ENCODE peak calls at places on chromosome 2, in five cellular contexts. D, V, R, F and I are unnamed samples.

GRCh38 chr2:99818842-99819241 is 323.5 kb downstream of the AFF3 start:
- DNase-seq in F (no peak), D (peak; percentile 4), V (peak; percentile 38), R (no peak), I (no peak)

GRCh38 chr2:67159929-67160328 is 237.2 kb upstream of the ETAA1 start:
- DNase-seq in V (no peak), F (no peak), R (no peak), D (no peak), I (no peak)

GRCh38 chr2:68091439-68092034 is 28.7 kb upstream of the C1D start:
- DNase-seq in R (no peak), D (no peak), F (peak; percentile 17), V (no peak), I (no peak)

GRCh38 chr2:21427606-21428005 is 303.8 kb downstream of the TDRD15 start:
- DNase-seq in R (no peak), D (no peak), F (no peak), V (no peak), I (no peak)

GRCh38 chr2:215548714-215549113 is 112.8 kb upstream of the FN1 start:
- DNase-seq in F (no peak), R (no peak), D (no peak), V (no peak), I (no peak)

GRCh38 chr2:43484323-43484930 is 111.4 kb downstream of the THADA start:
- DNase-seq in F (peak; percentile 57), D (peak; percentile 75), R (no peak), V (peak; percentile 28), I (no peak)

GRCh38 chr2:207176245-207176644 is 10.5 kb upstream of the KLF7 start:
- DNase-seq in F (no peak), V (no peak), R (no peak), D (peak; percentile 53), I (no peak)

GRCh38 chr2:74530239-74531161 is 767 bp downstream of the HTRA2 start:
- DNase-seq in F (peak; percentile 52), V (no peak), D (peak; percentile 39), R (peak; percentile 82), I (peak; percentile 27)

GRCh38 chr2:199983534-199983933 is 28.2 kb downstream of the MAIP1 start:
- DNase-seq in D (no peak), R (no peak), F (no peak), V (no peak), I (no peak)

GRCh38 chr2:48567671-48568070 is 37.7 kb downstream of the STON1 start:
- DNase-seq in D (no peak), R (no peak), V (no peak), F (no peak), I (no peak)

GRCh38 chr2:133641942-133642341 is 73.7 kb upstream of the NCKAP5 start:
- DNase-seq in V (no peak), D (no peak), F (no peak), R (no peak), I (no peak)

GRCh38 chr2:189046275-189046674 is 72.1 kb downstream of the COL3A1 start:
- DNase-seq in V (no peak), R (no peak), F (no peak), D (no peak), I (no peak)

GRCh38 chr2:10524841-10525572 is 76.9 kb upstream of the ODC1 start:
- DNase-seq in R (no peak), V (no peak), F (no peak), D (no peak), I (no peak)

GRCh38 chr2:119136093-119136492 is 22.5 kb downstream of the C1QL2 start:
- DNase-seq in R (no peak), F (no peak), V (no peak), D (no peak), I (no peak)

GRCh38 chr2:8146329-8147048 is 535.4 kb upstream of the ID2 start:
- DNase-seq in F (no peak), R (no peak), V (no peak), D (no peak), I (no peak)

GRCh38 chr2:217429981-217430500 is 570.2 kb upstream of the TNP1 start:
- DNase-seq in D (no peak), R (no peak), V (no peak), F (no peak), I (no peak)

GRCh38 chr2:236919209-236919608 is 166.5 kb upstream of the COPS8 start:
- DNase-seq in D (peak; percentile 0), F (no peak), V (no peak), R (no peak), I (no peak)

GRCh38 chr2:239163306-239164070 is 237.3 kb downstream of the HDAC4 start:
- DNase-seq in R (no peak), D (no peak), F (no peak), V (no peak), I (no peak)

GRCh38 chr2:636649-637405 is 40.4 kb downstream of the TMEM18 start:
- DNase-seq in V (peak; percentile 77), F (peak; percentile 14), D (peak; percentile 12), R (peak; percentile 73), I (peak; percentile 70)

GRCh38 chr2:15805772-15806171 is 134.6 kb upstream of the MYCN start:
- DNase-seq in V (no peak), D (no peak), F (no peak), R (no peak), I (no peak)

GRCh38 chr2:221999702-222000101 is 299.1 kb downstream of the PAX3 start:
- DNase-seq in D (no peak), F (no peak), R (no peak), V (no peak), I (no peak)

GRCh38 chr2:238240761-238241711 is 1.2 kb upstream of the HES6 start:
- DNase-seq in R (no peak), V (peak; percentile 78), D (no peak), F (no peak), I (peak; percentile 72)

GRCh38 chr2:230158468-230158867 is 61.3 kb downstream of the SP110 start:
- DNase-seq in F (no peak), D (no peak), V (no peak), R (no peak), I (no peak)

GRCh38 chr2:236158969-236159777 is 9.0 kb downstream of the GBX2 start:
- DNase-seq in D (no peak), V (no peak), F (no peak), R (no peak), I (no peak)

GRCh38 chr2:234166521-234166920 is 116.0 kb downstream of the SPP2 start:
- DNase-seq in V (no peak), R (no peak), D (no peak), F (no peak), I (no peak)

GRCh38 chr2:232316382-232317190 is 62.0 kb upstream of the ALPP start:
- DNase-seq in D (no peak), R (no peak), F (no peak), V (no peak), I (no peak)

GRCh38 chr2:121505005-121505404 is 25.7 kb upstream of the RNU4ATAC start:
- DNase-seq in V (no peak), R (no peak), F (no peak), D (no peak), I (no peak)

GRCh38 chr2:18356676-18357075 is 203.8 kb downstream of the RDH14 start:
- DNase-seq in R (no peak), V (no peak), F (no peak), D (no peak), I (no peak)

GRCh38 chr2:1660656-1661650 is 83.4 kb downstream of the PXDN start:
- DNase-seq in V (no peak), F (no peak), R (no peak), D (no peak), I (no peak)

GRCh38 chr2:37653805-37654378 is 17.6 kb downstream of the CDC42EP3 start:
- DNase-seq in D (no peak), V (no peak), F (peak; percentile 78), R (peak; percentile 45), I (no peak)

GRCh38 chr2:240579771-240580614 is 6.5 kb upstream of the CAPN10 start:
- DNase-seq in R (peak; percentile 76), D (peak; percentile 57), V (no peak), F (peak; percentile 92), I (no peak)

GRCh38 chr2:191942114-191943103 is 95.5 kb upstream of the CAVIN2 start:
- DNase-seq in F (no peak), R (no peak), V (no peak), D (no peak), I (no peak)